ENCODE peak calls at places on chromosomes 5 and 9, in seven cellular contexts. E, Y, N, C, Z, F and B are unnamed samples.

GRCh38 chr9:93595861-93596365 is 19.5 kb downstream of the PHF2 start:
- DNase-seq in E (no peak), Y (no peak), N (peak; percentile 41), C (no peak), Z (no peak), F (no peak), B (no peak)

GRCh38 chr5:143402464-143403356 is 776 bp downstream of the NR3C1 start:
- DNase-seq in E (peak; percentile 81), Y (no peak), N (peak; percentile 65), C (peak; percentile 71), Z (peak; percentile 34), F (no peak), B (no peak)

GRCh38 chr5:8445139-8445538 is 576.2 kb downstream of the MTRR start:
- DNase-seq in E (no peak), Y (no peak), N (no peak), C (no peak), Z (no peak), F (no peak), B (no peak)

GRCh38 chr5:41670854-41671791 is 160.7 kb upstream of the PLCXD3 start:
- DNase-seq in E (no peak), Y (no peak), N (no peak), C (no peak), Z (no peak), F (no peak), B (no peak)

GRCh38 chr5:28808967-28809810 is 1770.8 kb upstream of the CDH9 start:
- DNase-seq in E (peak; percentile 89), Y (no peak), N (no peak), C (peak; percentile 10), Z (no peak), F (no peak), B (no peak)

GRCh38 chr9:93633492-93634221 is 57.3 kb downstream of the PHF2 start:
- DNase-seq in E (no peak), Y (no peak), N (peak; percentile 41), C (no peak), Z (no peak), F (no peak), B (no peak)

GRCh38 chr5:141149812-141150211 is at the start of gene PCDHB6:
- DNase-seq in E (peak; percentile 30), Y (no peak), N (peak; percentile 60), C (peak; percentile 76), Z (peak; percentile 56), F (no peak), B (no peak)

GRCh38 chr5:40679998-40680681 is 425 bp downstream of the PTGER4 start:
- DNase-seq in E (no peak), Y (no peak), N (no peak), C (peak; percentile 20), Z (no peak), F (no peak), B (no peak)

GRCh38 chr9:14383296-14383695 is 69.4 kb upstream of the NFIB start:
- DNase-seq in E (no peak), Y (no peak), N (no peak), C (no peak), Z (no peak), F (no peak), B (no peak)

GRCh38 chr9:126329476-126330275 is 3.0 kb downstream of the MVB12B start:
- DNase-seq in E (no peak), Y (no peak), N (peak; percentile 32), C (no peak), Z (no peak), F (no peak), B (no peak)

GRCh38 chr9:23172979-23173637 is 652.9 kb downstream of the ELAVL2 start:
- DNase-seq in E (no peak), Y (no peak), N (no peak), C (no peak), Z (no peak), F (no peak), B (no peak)

GRCh38 chr5:4674176-4674575 is 466.0 kb upstream of the ADAMTS16 start:
- DNase-seq in E (no peak), Y (no peak), N (no peak), C (no peak), Z (no peak), F (no peak), B (no peak)

GRCh38 chr5:93039888-93040287 is 541.1 kb downstream of the NR2F1-AS1 start:
- DNase-seq in E (no peak), Y (no peak), N (no peak), C (no peak), Z (no peak), F (no peak), B (no peak)

GRCh38 chr9:33163433-33164137 is 3.6 kb downstream of the B4GALT1 start:
- DNase-seq in E (no peak), Y (no peak), N (no peak), C (no peak), Z (no peak), F (no peak), B (no peak)

GRCh38 chr5:43486353-43486752 is 2.7 kb upstream of the TMEM267 start:
- DNase-seq in E (peak; percentile 15), Y (no peak), N (no peak), C (no peak), Z (peak; percentile 20), F (no peak), B (no peak)

DNA sequence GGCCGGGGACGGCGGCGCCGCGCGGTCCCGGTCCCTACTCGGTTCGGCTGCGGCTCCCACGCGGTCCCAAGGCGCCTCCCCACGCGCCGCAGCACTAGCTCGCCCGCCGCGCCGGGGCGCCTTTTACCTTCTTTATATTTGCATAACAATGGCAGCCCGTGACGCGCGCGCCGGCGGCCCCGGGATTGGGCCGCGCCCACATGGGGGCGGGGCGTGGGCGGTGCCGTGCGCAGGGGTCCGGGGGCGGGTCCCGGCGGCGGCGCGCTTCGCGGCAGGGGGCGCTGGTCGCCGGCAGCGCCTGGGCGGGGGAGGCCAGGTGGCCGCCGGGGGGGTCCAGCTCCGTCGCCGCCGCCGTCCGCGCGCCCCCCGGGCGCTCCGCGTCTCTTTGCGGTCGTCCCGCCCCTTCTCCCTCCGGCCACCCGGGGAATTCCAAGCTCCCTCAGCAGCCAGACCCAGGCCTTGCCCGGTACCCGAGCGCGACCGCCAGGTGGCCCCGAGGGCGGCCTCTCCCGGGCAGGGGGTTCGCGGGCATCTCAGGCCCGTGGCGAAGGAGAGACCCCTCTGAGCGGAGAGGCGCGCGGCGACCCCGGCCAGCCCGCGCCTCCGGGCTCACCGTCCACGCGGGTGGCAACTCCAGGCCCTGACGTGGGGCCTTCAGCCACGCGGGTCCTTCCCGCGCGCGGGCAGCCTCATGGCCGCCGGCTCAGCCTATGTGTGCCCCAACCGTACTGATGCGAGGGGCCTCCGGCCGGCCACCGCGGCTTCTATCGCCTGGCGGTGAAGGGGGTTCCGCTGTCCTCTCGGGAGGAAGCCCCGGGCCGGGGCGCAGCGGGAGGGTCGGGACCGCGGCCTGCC is at the start of gene NRARP:
- DNase-seq in E (peak; percentile 95), Y (peak; percentile 90), N (peak; percentile 94), C (peak; percentile 98), Z (no peak), F (no peak), B (peak; percentile 91)
- TF ChIP-seq TAF1 in E (peak; percentile 52), Y (peak; percentile 38), N (peak; percentile 78), C (no peak), Z (no peak), F (peak; percentile 61), B (peak; percentile 39)

DNA sequence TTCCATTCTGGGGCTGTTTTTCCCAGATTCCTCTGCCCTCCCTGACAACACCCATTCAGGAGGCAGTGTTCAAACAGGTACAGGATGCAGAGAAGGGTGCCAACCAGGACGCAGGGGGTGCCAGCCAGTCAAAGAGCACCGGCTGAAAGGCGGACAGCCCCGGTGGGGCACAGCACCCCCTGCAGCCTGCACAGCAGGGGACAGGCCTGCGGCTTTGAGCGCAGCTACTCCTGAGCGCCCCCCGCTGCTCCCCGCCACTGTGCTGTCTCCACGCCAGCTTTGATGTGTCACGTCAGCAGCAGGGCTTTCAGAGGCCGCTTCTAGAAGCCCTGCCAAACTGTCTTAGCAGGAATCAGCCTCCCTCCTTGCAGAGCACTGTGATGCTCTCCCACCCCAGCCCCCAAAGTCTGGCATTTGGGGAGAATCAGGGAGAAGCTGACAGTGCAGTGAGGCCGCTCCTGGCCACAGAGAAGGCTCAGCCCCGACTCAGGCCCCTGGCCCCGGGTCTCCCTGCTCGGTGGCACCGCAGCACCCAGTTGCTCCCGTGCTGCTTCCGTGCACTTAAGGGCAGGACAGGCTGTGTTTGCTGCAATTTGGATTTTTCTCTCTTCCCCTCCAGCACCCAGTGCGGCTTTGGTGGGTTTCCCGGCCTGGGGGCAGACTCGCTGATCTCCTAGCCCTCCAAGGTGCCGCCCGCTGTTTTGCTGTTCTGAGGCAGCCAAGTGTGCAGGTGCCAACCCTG is 20.3 kb downstream of the AK8 start:
- DNase-seq in E (peak; percentile 32), Y (no peak), N (peak; percentile 62), C (peak; percentile 50), Z (no peak), F (no peak), B (no peak)
- TF ChIP-seq TAF1 in E (no peak), Y (no peak), N (no peak), C (no peak), Z (no peak), F (no peak), B (no peak)

GRCh38 chr9:98097836-98098235 is 21.2 kb downstream of the TRIM14 start:
- DNase-seq in E (no peak), Y (no peak), N (no peak), C (no peak), Z (no peak), F (no peak), B (no peak)
- TF ChIP-seq TAF1 in E (no peak), Y (no peak), N (no peak), C (no peak), Z (no peak), F (no peak), B (no peak)

GRCh38 chr5:116529615-116530014 is 45.0 kb downstream of the SEMA6A start:
- DNase-seq in E (no peak), Y (no peak), N (no peak), C (no peak), Z (no peak), F (no peak), B (no peak)

GRCh38 chr5:116531117-116531516 is 43.5 kb downstream of the SEMA6A start:
- DNase-seq in E (no peak), Y (no peak), N (no peak), C (no peak), Z (no peak), F (no peak), B (no peak)

GRCh38 chr5:116527587-116527986 is 47.0 kb downstream of the SEMA6A start:
- DNase-seq in E (no peak), Y (no peak), N (no peak), C (no peak), Z (no peak), F (no peak), B (no peak)

GRCh38 chr5:116530276-116530675 is 44.3 kb downstream of the SEMA6A start:
- DNase-seq in E (no peak), Y (no peak), N (no peak), C (no peak), Z (no peak), F (no peak), B (no peak)

DNA sequence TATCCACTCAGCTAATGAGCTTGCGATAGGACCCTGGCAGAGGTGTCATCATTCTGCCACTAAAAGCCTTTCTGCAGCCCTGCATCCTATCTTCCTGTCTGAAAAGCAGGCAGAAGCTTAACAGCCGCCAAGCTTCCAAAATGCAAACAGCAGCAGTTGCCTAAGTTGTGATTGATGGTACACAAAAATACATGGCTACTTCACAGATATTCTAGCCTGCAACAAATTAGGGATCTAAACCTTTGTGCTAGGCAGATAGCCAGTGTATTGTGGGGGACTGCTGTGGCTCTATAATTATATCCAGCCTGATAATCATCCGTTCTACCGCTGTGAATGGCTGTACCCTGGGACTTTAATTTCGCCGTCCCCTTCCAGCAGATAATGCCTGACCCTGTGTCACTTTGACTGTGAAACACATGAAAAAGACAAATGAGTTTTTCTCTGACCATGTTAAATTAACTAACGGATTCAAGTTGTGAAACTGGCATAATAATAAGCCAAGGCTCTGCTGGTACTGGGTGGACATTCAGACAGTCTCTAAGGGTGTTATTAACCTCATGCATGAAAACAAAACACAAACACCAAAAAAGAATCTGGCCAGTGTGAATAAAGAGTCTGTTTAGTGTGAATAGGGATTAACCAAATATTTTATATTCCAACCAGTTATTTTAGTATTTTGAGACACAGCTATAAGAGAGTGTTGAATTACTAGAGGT is 45.9 kb downstream of the SEMA6A start:
- DNase-seq in E (no peak), Y (no peak), N (no peak), C (peak; percentile 48), Z (no peak), F (no peak), B (no peak)
- TF ChIP-seq TAF1 in E (no peak), Y (no peak), N (no peak), C (no peak), Z (no peak), F (no peak), B (no peak)